ENCODE peak calls at places on chromosomes 2 and 18, in nine cellular contexts. One of them, this sample, is unnamed.

GRCh38 chr2:10141736-10142639 is 19.4 kb downstream of the RRM2 start:
- DNase-seq in fibroblast of the conjunctiva: no peak
- DNase-seq in ovary: no peak
- DNase-seq in HFF-Myc: no peak
- DNase-seq in endothelial cell: peak; percentile 42
- DNase-seq in NAMALWA: peak; percentile 51
- DNase-seq in H4: no peak
- DNase-seq in skeletal muscle cell: no peak
- DNase-seq in prostate gland: peak; percentile 16
- DNase-seq in this sample: peak; percentile 68

GRCh38 chr2:164515746-164516145 is 105.5 kb downstream of the GRB14 start:
- DNase-seq in H4: no peak
- DNase-seq in HFF-Myc: no peak
- DNase-seq in NAMALWA: no peak
- DNase-seq in endothelial cell: no peak
- DNase-seq in prostate gland: no peak
- DNase-seq in ovary: no peak
- DNase-seq in skeletal muscle cell: no peak
- DNase-seq in fibroblast of the conjunctiva: no peak
- DNase-seq in this sample: no peak

GRCh38 chr2:158949300-158949699 is 19.1 kb upstream of the TANC1 start:
- DNase-seq in ovary: no peak
- DNase-seq in endothelial cell: no peak
- DNase-seq in HFF-Myc: no peak
- DNase-seq in prostate gland: no peak
- DNase-seq in NAMALWA: no peak
- DNase-seq in fibroblast of the conjunctiva: no peak
- DNase-seq in H4: no peak
- DNase-seq in skeletal muscle cell: no peak
- DNase-seq in this sample: no peak

GRCh38 chr18:67232406-67232805 is 284.1 kb downstream of the DSEL start:
- DNase-seq in skeletal muscle cell: peak; percentile 69
- DNase-seq in endothelial cell: no peak
- DNase-seq in fibroblast of the conjunctiva: peak; percentile 39
- DNase-seq in ovary: no peak
- DNase-seq in prostate gland: no peak
- DNase-seq in HFF-Myc: no peak
- DNase-seq in NAMALWA: no peak
- DNase-seq in H4: no peak
- DNase-seq in this sample: no peak

GRCh38 chr2:25749676-25750075 is 76.3 kb upstream of the DTNB start:
- DNase-seq in ovary: no peak
- DNase-seq in NAMALWA: no peak
- DNase-seq in skeletal muscle cell: no peak
- DNase-seq in endothelial cell: no peak
- DNase-seq in prostate gland: no peak
- DNase-seq in HFF-Myc: no peak
- DNase-seq in fibroblast of the conjunctiva: no peak
- DNase-seq in H4: no peak
- DNase-seq in this sample: no peak

GRCh38 chr2:60429681-60430080 is 123.8 kb downstream of the BCL11A start:
- DNase-seq in HFF-Myc: no peak
- DNase-seq in skeletal muscle cell: no peak
- DNase-seq in endothelial cell: no peak
- DNase-seq in fibroblast of the conjunctiva: no peak
- DNase-seq in H4: no peak
- DNase-seq in ovary: no peak
- DNase-seq in NAMALWA: no peak
- DNase-seq in prostate gland: no peak
- DNase-seq in this sample: no peak

GRCh38 chr2:94861308-94862152 is 9.7 kb upstream of the TEKT4 start:
- DNase-seq in fibroblast of the conjunctiva: no peak
- DNase-seq in prostate gland: no peak
- DNase-seq in NAMALWA: no peak
- DNase-seq in ovary: no peak
- DNase-seq in H4: no peak
- DNase-seq in HFF-Myc: no peak
- DNase-seq in endothelial cell: peak; percentile 27
- DNase-seq in skeletal muscle cell: no peak
- DNase-seq in this sample: peak; percentile 62

GRCh38 chr18:13253786-13254755 is 35.5 kb downstream of the LDLRAD4 start:
- DNase-seq in NAMALWA: no peak
- DNase-seq in ovary: no peak
- DNase-seq in HFF-Myc: no peak
- DNase-seq in endothelial cell: no peak
- DNase-seq in skeletal muscle cell: no peak
- DNase-seq in H4: no peak
- DNase-seq in prostate gland: no peak
- DNase-seq in fibroblast of the conjunctiva: no peak
- DNase-seq in this sample: no peak

GRCh38 chr18:48959551-48959920 is 8.8 kb upstream of the SMAD7 start:
- DNase-seq in prostate gland: no peak
- DNase-seq in skeletal muscle cell: no peak
- DNase-seq in ovary: no peak
- DNase-seq in endothelial cell: no peak
- DNase-seq in HFF-Myc: no peak
- DNase-seq in fibroblast of the conjunctiva: no peak
- DNase-seq in H4: no peak
- DNase-seq in NAMALWA: no peak
- DNase-seq in this sample: no peak

GRCh38 chr2:10408649-10409579 is 39.2 kb downstream of the ODC1 start:
- DNase-seq in endothelial cell: peak; percentile 83
- DNase-seq in NAMALWA: peak; percentile 90
- DNase-seq in skeletal muscle cell: no peak
- DNase-seq in HFF-Myc: peak; percentile 39
- DNase-seq in fibroblast of the conjunctiva: peak; percentile 46
- DNase-seq in H4: peak; percentile 80
- DNase-seq in ovary: peak; percentile 74
- DNase-seq in prostate gland: peak; percentile 84
- DNase-seq in this sample: peak; percentile 90

GRCh38 chr2:172535119-172535518 is 20.8 kb upstream of the PDK1 start:
- DNase-seq in H4: no peak
- DNase-seq in prostate gland: no peak
- DNase-seq in ovary: no peak
- DNase-seq in HFF-Myc: no peak
- DNase-seq in fibroblast of the conjunctiva: no peak
- DNase-seq in NAMALWA: no peak
- DNase-seq in skeletal muscle cell: no peak
- DNase-seq in endothelial cell: no peak
- DNase-seq in this sample: no peak

GRCh38 chr2:71833855-71834554 is 313.7 kb downstream of the CYP26B1 start:
- DNase-seq in skeletal muscle cell: no peak
- DNase-seq in prostate gland: no peak
- DNase-seq in HFF-Myc: peak; percentile 41
- DNase-seq in H4: peak; percentile 34
- DNase-seq in endothelial cell: no peak
- DNase-seq in NAMALWA: no peak
- DNase-seq in fibroblast of the conjunctiva: no peak
- DNase-seq in ovary: no peak
- DNase-seq in this sample: no peak

GRCh38 chr2:182868423-182868822 is 2.0 kb upstream of the FRZB start:
- DNase-seq in HFF-Myc: no peak
- DNase-seq in fibroblast of the conjunctiva: no peak
- DNase-seq in prostate gland: no peak
- DNase-seq in ovary: no peak
- DNase-seq in NAMALWA: no peak
- DNase-seq in H4: no peak
- DNase-seq in skeletal muscle cell: no peak
- DNase-seq in endothelial cell: no peak
- DNase-seq in this sample: no peak

GRCh38 chr2:157327621-157328102 is 2.0 kb upstream of the ERMN start:
- DNase-seq in fibroblast of the conjunctiva: peak; percentile 64
- DNase-seq in HFF-Myc: peak; percentile 63
- DNase-seq in prostate gland: peak; percentile 67
- DNase-seq in ovary: peak; percentile 57
- DNase-seq in H4: peak; percentile 68
- DNase-seq in NAMALWA: peak; percentile 87
- DNase-seq in endothelial cell: peak; percentile 86
- DNase-seq in skeletal muscle cell: peak; percentile 18
- DNase-seq in this sample: peak; percentile 91

GRCh38 chr2:105712981-105713596 is 31.6 kb upstream of the NCK2 start:
- DNase-seq in NAMALWA: no peak
- DNase-seq in skeletal muscle cell: peak; percentile 60
- DNase-seq in HFF-Myc: peak; percentile 9
- DNase-seq in fibroblast of the conjunctiva: peak; percentile 53
- DNase-seq in ovary: no peak
- DNase-seq in H4: peak; percentile 19
- DNase-seq in endothelial cell: no peak
- DNase-seq in prostate gland: no peak
- DNase-seq in this sample: no peak

GRCh38 chr2:172709566-172710291 is 25.9 kb upstream of the RAPGEF4 start:
- DNase-seq in fibroblast of the conjunctiva: no peak
- DNase-seq in H4: no peak
- DNase-seq in HFF-Myc: no peak
- DNase-seq in skeletal muscle cell: no peak
- DNase-seq in ovary: no peak
- DNase-seq in NAMALWA: peak; percentile 22
- DNase-seq in prostate gland: no peak
- DNase-seq in endothelial cell: no peak
- DNase-seq in this sample: no peak

GRCh38 chr2:238706673-238707072 is 141.2 kb upstream of the TWIST2 start:
- DNase-seq in prostate gland: no peak
- DNase-seq in fibroblast of the conjunctiva: no peak
- DNase-seq in NAMALWA: peak; percentile 7
- DNase-seq in endothelial cell: no peak
- DNase-seq in H4: no peak
- DNase-seq in ovary: no peak
- DNase-seq in HFF-Myc: no peak
- DNase-seq in skeletal muscle cell: no peak
- DNase-seq in this sample: no peak

GRCh38 chr2:192993059-192993458 is 798.3 kb upstream of the TMEFF2 start:
- DNase-seq in prostate gland: no peak
- DNase-seq in H4: no peak
- DNase-seq in NAMALWA: no peak
- DNase-seq in fibroblast of the conjunctiva: no peak
- DNase-seq in skeletal muscle cell: no peak
- DNase-seq in endothelial cell: no peak
- DNase-seq in ovary: no peak
- DNase-seq in HFF-Myc: no peak
- DNase-seq in this sample: no peak

GRCh38 chr2:230925879-230926765 is 1.1 kb upstream of the GPR55 start:
- DNase-seq in H4: no peak
- DNase-seq in NAMALWA: peak; percentile 20
- DNase-seq in ovary: no peak
- DNase-seq in HFF-Myc: no peak
- DNase-seq in skeletal muscle cell: no peak
- DNase-seq in endothelial cell: no peak
- DNase-seq in prostate gland: no peak
- DNase-seq in fibroblast of the conjunctiva: no peak
- DNase-seq in this sample: no peak

GRCh38 chr18:77080283-77080682 is 52.3 kb downstream of the MBP start:
- DNase-seq in HFF-Myc: no peak
- DNase-seq in fibroblast of the conjunctiva: no peak
- DNase-seq in H4: no peak
- DNase-seq in NAMALWA: peak; percentile 83
- DNase-seq in endothelial cell: no peak
- DNase-seq in skeletal muscle cell: no peak
- DNase-seq in ovary: no peak
- DNase-seq in prostate gland: no peak
- DNase-seq in this sample: no peak

GRCh38 chr2:73173781-73174180 is 28.6 kb upstream of the NOTO start:
- DNase-seq in NAMALWA: no peak
- DNase-seq in endothelial cell: no peak
- DNase-seq in fibroblast of the conjunctiva: no peak
- DNase-seq in prostate gland: no peak
- DNase-seq in H4: no peak
- DNase-seq in HFF-Myc: no peak
- DNase-seq in skeletal muscle cell: no peak
- DNase-seq in ovary: no peak
- DNase-seq in this sample: no peak

GRCh38 chr2:1754461-1755170 is 10.3 kb upstream of the PXDN start:
- DNase-seq in endothelial cell: no peak
- DNase-seq in H4: no peak
- DNase-seq in HFF-Myc: no peak
- DNase-seq in fibroblast of the conjunctiva: no peak
- DNase-seq in ovary: no peak
- DNase-seq in prostate gland: no peak
- DNase-seq in NAMALWA: no peak
- DNase-seq in skeletal muscle cell: no peak
- DNase-seq in this sample: no peak

GRCh38 chr2:128687551-128687945 is 368.9 kb upstream of the HS6ST1 start:
- DNase-seq in fibroblast of the conjunctiva: no peak
- DNase-seq in NAMALWA: no peak
- DNase-seq in endothelial cell: no peak
- DNase-seq in HFF-Myc: no peak
- DNase-seq in skeletal muscle cell: no peak
- DNase-seq in ovary: no peak
- DNase-seq in H4: no peak
- DNase-seq in prostate gland: no peak
- DNase-seq in this sample: no peak

GRCh38 chr2:175476950-175477349 is 295.4 kb upstream of the ATP5MC3 start:
- DNase-seq in ovary: no peak
- DNase-seq in NAMALWA: no peak
- DNase-seq in endothelial cell: no peak
- DNase-seq in prostate gland: no peak
- DNase-seq in HFF-Myc: no peak
- DNase-seq in H4: no peak
- DNase-seq in skeletal muscle cell: no peak
- DNase-seq in fibroblast of the conjunctiva: no peak
- DNase-seq in this sample: no peak

GRCh38 chr2:168002021-168002553 is 245.3 kb downstream of the STK39 start:
- DNase-seq in H4: peak; percentile 21
- DNase-seq in NAMALWA: peak; percentile 6
- DNase-seq in ovary: no peak
- DNase-seq in prostate gland: no peak
- DNase-seq in endothelial cell: no peak
- DNase-seq in fibroblast of the conjunctiva: peak; percentile 8
- DNase-seq in HFF-Myc: no peak
- DNase-seq in skeletal muscle cell: no peak
- DNase-seq in this sample: no peak

GRCh38 chr18:22914633-22915032 is 18.5 kb upstream of the RBBP8 start:
- DNase-seq in ovary: no peak
- DNase-seq in H4: no peak
- DNase-seq in endothelial cell: no peak
- DNase-seq in fibroblast of the conjunctiva: no peak
- DNase-seq in NAMALWA: no peak
- DNase-seq in skeletal muscle cell: no peak
- DNase-seq in HFF-Myc: no peak
- DNase-seq in prostate gland: no peak
- DNase-seq in this sample: no peak

GRCh38 chr2:134170269-134170668 is 83.6 kb upstream of the MGAT5 start:
- DNase-seq in H4: no peak
- DNase-seq in prostate gland: no peak
- DNase-seq in endothelial cell: no peak
- DNase-seq in fibroblast of the conjunctiva: peak; percentile 27
- DNase-seq in HFF-Myc: no peak
- DNase-seq in skeletal muscle cell: no peak
- DNase-seq in NAMALWA: no peak
- DNase-seq in ovary: no peak
- DNase-seq in this sample: no peak

GRCh38 chr2:76870011-76870410 is 652.2 kb downstream of the LRRTM4 start:
- DNase-seq in HFF-Myc: no peak
- DNase-seq in prostate gland: no peak
- DNase-seq in skeletal muscle cell: peak; percentile 14
- DNase-seq in ovary: no peak
- DNase-seq in H4: no peak
- DNase-seq in fibroblast of the conjunctiva: no peak
- DNase-seq in endothelial cell: no peak
- DNase-seq in NAMALWA: no peak
- DNase-seq in this sample: no peak

This sample was measured in WTC11.